ENCODE peak calls at places on chromosome 16, in four cellular contexts. One of them, this sample, is unnamed.

GRCh38 chr16:35405547-35405946 is 1946.1 kb downstream of the TP53TG3F start:
- DNase-seq in CMK: no peak
- DNase-seq in sciatic nerve: no peak
- DNase-seq in H9: no peak
- DNase-seq in this sample: no peak

GRCh38 chr16:19363741-19364140 is 53.9 kb upstream of the TMC5 start:
- DNase-seq in CMK: no peak
- DNase-seq in sciatic nerve: no peak
- DNase-seq in H9: no peak
- DNase-seq in this sample: no peak

GRCh38 chr16:58829096-58829495 is 95.0 kb upstream of the GOT2 start:
- DNase-seq in CMK: no peak
- DNase-seq in sciatic nerve: no peak
- DNase-seq in H9: no peak
- DNase-seq in this sample: no peak

GRCh38 chr16:11306997-11307638 is 26.0 kb upstream of the PRM1 start:
- DNase-seq in CMK: no peak
- DNase-seq in sciatic nerve: no peak
- DNase-seq in H9: no peak
- DNase-seq in this sample: no peak

GRCh38 chr16:28876973-28877641 is 1.2 kb upstream of the ATP2A1 start:
- DNase-seq in CMK: no peak
- DNase-seq in sciatic nerve: no peak
- DNase-seq in H9: no peak
- DNase-seq in this sample: no peak

GRCh38 chr16:54287018-54287757 is 601 bp upstream of the IRX3 start:
- DNase-seq in CMK: no peak
- DNase-seq in sciatic nerve: peak
- DNase-seq in H9: no peak
- DNase-seq in this sample: no peak

GRCh38 chr16:23836404-23837291 is 865 bp downstream of the PRKCB start:
- DNase-seq in CMK: peak
- DNase-seq in sciatic nerve: peak
- DNase-seq in H9: peak
- DNase-seq in this sample: peak

GRCh38 chr16:64412578-64413280 is 709.1 kb downstream of the CDH11 start:
- DNase-seq in CMK: no peak
- DNase-seq in sciatic nerve: no peak
- DNase-seq in H9: no peak
- DNase-seq in this sample: no peak

GRCh38 chr16:47631131-47631530 is 170.0 kb downstream of the PHKB start:
- DNase-seq in CMK: no peak
- DNase-seq in sciatic nerve: no peak
- DNase-seq in H9: no peak
- DNase-seq in this sample: no peak

GRCh38 chr16:14502256-14502875 is 127.7 kb downstream of the PARN start:
- DNase-seq in CMK: no peak
- DNase-seq in sciatic nerve: no peak
- DNase-seq in H9: no peak
- DNase-seq in this sample: no peak

GRCh38 chr16:57788252-57788841 is 13.9 kb downstream of the KIFC3 start:
- DNase-seq in CMK: no peak
- DNase-seq in sciatic nerve: no peak
- DNase-seq in H9: no peak
- DNase-seq in this sample: no peak

GRCh38 chr16:75304521-75305363 is 53.3 kb upstream of the BCAR1 start:
- DNase-seq in CMK: no peak
- DNase-seq in sciatic nerve: no peak
- DNase-seq in H9: no peak
- DNase-seq in this sample: no peak

GRCh38 chr16:48536600-48537200 is 73.3 kb downstream of the N4BP1 start:
- DNase-seq in CMK: no peak
- DNase-seq in sciatic nerve: peak
- DNase-seq in H9: no peak
- DNase-seq in this sample: no peak

GRCh38 chr16:10280262-10281170 is 98.3 kb upstream of the GRIN2A start:
- DNase-seq in CMK: no peak
- DNase-seq in sciatic nerve: no peak
- DNase-seq in H9: no peak
- DNase-seq in this sample: peak